ENCODE peak calls at places on chromosome X, in nine cellular contexts. One of them, this sample, is unnamed.

GRCh38 chrX:118337687-118338086 is 8.2 kb upstream of the WDR44 start:
- DNase-seq in ovary: no peak
- DNase-seq in adrenal gland: no peak
- DNase-seq in Peyer's patch: no peak
- DNase-seq in esophagus squamous epithelium: no peak
- DNase-seq in HCT116: no peak
- DNase-seq in heart left ventricle: no peak
- DNase-seq in body of pancreas: no peak
- DNase-seq in GM12892: no peak
- DNase-seq in this sample: no peak

GRCh38 chrX:115892787-115893671 is 277.5 kb upstream of the AGTR2 start:
- DNase-seq in HCT116: peak
- DNase-seq in Peyer's patch: peak
- DNase-seq in ovary: peak
- DNase-seq in heart left ventricle: no peak
- DNase-seq in GM12892: no peak
- DNase-seq in esophagus squamous epithelium: no peak
- DNase-seq in adrenal gland: peak
- DNase-seq in body of pancreas: peak
- DNase-seq in this sample: peak

GRCh38 chrX:22481436-22481835 is 208.7 kb downstream of the CBLL2 start:
- DNase-seq in HCT116: no peak
- DNase-seq in body of pancreas: no peak
- DNase-seq in GM12892: no peak
- DNase-seq in Peyer's patch: no peak
- DNase-seq in adrenal gland: no peak
- DNase-seq in ovary: no peak
- DNase-seq in heart left ventricle: no peak
- DNase-seq in esophagus squamous epithelium: no peak
- DNase-seq in this sample: no peak

GRCh38 chrX:16873106-16873505 is 2.9 kb upstream of the RBBP7 start:
- DNase-seq in body of pancreas: no peak
- DNase-seq in adrenal gland: no peak
- DNase-seq in HCT116: no peak
- DNase-seq in ovary: no peak
- DNase-seq in heart left ventricle: no peak
- DNase-seq in Peyer's patch: no peak
- DNase-seq in esophagus squamous epithelium: no peak
- DNase-seq in GM12892: no peak
- DNase-seq in this sample: no peak

GRCh38 chrX:136202889-136203288 is 48.3 kb downstream of the MAP7D3 start:
- DNase-seq in HCT116: no peak
- DNase-seq in Peyer's patch: no peak
- DNase-seq in body of pancreas: no peak
- DNase-seq in adrenal gland: no peak
- DNase-seq in GM12892: no peak
- DNase-seq in heart left ventricle: no peak
- DNase-seq in esophagus squamous epithelium: no peak
- DNase-seq in ovary: no peak
- DNase-seq in this sample: no peak

GRCh38 chrX:46407753-46408130 is 137.5 kb downstream of the ZNF674 start:
- DNase-seq in GM12892: no peak
- DNase-seq in adrenal gland: peak
- DNase-seq in body of pancreas: no peak
- DNase-seq in esophagus squamous epithelium: no peak
- DNase-seq in HCT116: no peak
- DNase-seq in heart left ventricle: no peak
- DNase-seq in ovary: peak
- DNase-seq in Peyer's patch: no peak
- DNase-seq in this sample: no peak

GRCh38 chrX:91331476-91331875 is 103.2 kb upstream of the PABPC5 start:
- DNase-seq in HCT116: no peak
- DNase-seq in ovary: no peak
- DNase-seq in heart left ventricle: no peak
- DNase-seq in Peyer's patch: no peak
- DNase-seq in adrenal gland: no peak
- DNase-seq in GM12892: no peak
- DNase-seq in esophagus squamous epithelium: no peak
- DNase-seq in body of pancreas: no peak
- DNase-seq in this sample: no peak

GRCh38 chrX:54891573-54891972 is 29.1 kb upstream of the TRO start:
- DNase-seq in ovary: peak
- DNase-seq in HCT116: peak
- DNase-seq in esophagus squamous epithelium: no peak
- DNase-seq in GM12892: no peak
- DNase-seq in heart left ventricle: no peak
- DNase-seq in body of pancreas: peak
- DNase-seq in Peyer's patch: peak
- DNase-seq in adrenal gland: peak
- DNase-seq in this sample: no peak

GRCh38 chrX:136767104-136767941 is 13.4 kb downstream of the ARHGEF6 start:
- DNase-seq in Peyer's patch: peak
- DNase-seq in heart left ventricle: peak
- DNase-seq in adrenal gland: peak
- DNase-seq in GM12892: peak
- DNase-seq in body of pancreas: peak
- DNase-seq in ovary: peak
- DNase-seq in esophagus squamous epithelium: no peak
- DNase-seq in HCT116: no peak
- DNase-seq in this sample: peak

GRCh38 chrX:69163936-69164741 is 1.1 kb downstream of the PJA1 start:
- DNase-seq in heart left ventricle: peak
- DNase-seq in ovary: peak
- DNase-seq in GM12892: peak
- DNase-seq in Peyer's patch: peak
- DNase-seq in body of pancreas: peak
- DNase-seq in adrenal gland: no peak
- DNase-seq in esophagus squamous epithelium: no peak
- DNase-seq in HCT116: no peak
- DNase-seq in this sample: no peak

GRCh38 chrX:106177106-106177981 is 9.2 kb downstream of the PWWP3B start:
- DNase-seq in Peyer's patch: no peak
- DNase-seq in HCT116: no peak
- DNase-seq in adrenal gland: peak
- DNase-seq in heart left ventricle: peak
- DNase-seq in GM12892: no peak
- DNase-seq in body of pancreas: peak
- DNase-seq in ovary: peak
- DNase-seq in esophagus squamous epithelium: no peak
- DNase-seq in this sample: no peak

GRCh38 chrX:138519296-138519695 is 192.2 kb downstream of the FGF13 start:
- DNase-seq in HCT116: no peak
- DNase-seq in GM12892: no peak
- DNase-seq in body of pancreas: no peak
- DNase-seq in adrenal gland: no peak
- DNase-seq in esophagus squamous epithelium: no peak
- DNase-seq in Peyer's patch: no peak
- DNase-seq in ovary: no peak
- DNase-seq in heart left ventricle: no peak
- DNase-seq in this sample: no peak

GRCh38 chrX:79268788-79269187 is 98.3 kb downstream of the ITM2A start:
- DNase-seq in adrenal gland: no peak
- DNase-seq in body of pancreas: no peak
- DNase-seq in esophagus squamous epithelium: no peak
- DNase-seq in heart left ventricle: no peak
- DNase-seq in Peyer's patch: no peak
- DNase-seq in GM12892: no peak
- DNase-seq in ovary: no peak
- DNase-seq in HCT116: no peak
- DNase-seq in this sample: no peak

GRCh38 chrX:113929004-113929403 is 654.9 kb upstream of the HTR2C start:
- DNase-seq in ovary: no peak
- DNase-seq in HCT116: peak
- DNase-seq in Peyer's patch: no peak
- DNase-seq in esophagus squamous epithelium: no peak
- DNase-seq in body of pancreas: no peak
- DNase-seq in GM12892: no peak
- DNase-seq in heart left ventricle: no peak
- DNase-seq in adrenal gland: peak
- DNase-seq in this sample: no peak

GRCh38 chrX:78123190-78123589 is 16.3 kb downstream of the TAF9B start:
- DNase-seq in HCT116: no peak
- DNase-seq in adrenal gland: no peak
- DNase-seq in ovary: no peak
- DNase-seq in Peyer's patch: no peak
- DNase-seq in GM12892: no peak
- DNase-seq in body of pancreas: no peak
- DNase-seq in heart left ventricle: no peak
- DNase-seq in esophagus squamous epithelium: no peak
- DNase-seq in this sample: no peak

GRCh38 chrX:20266810-20267598 is at the start of gene RPS6KA3:
- DNase-seq in Peyer's patch: peak
- DNase-seq in ovary: peak
- DNase-seq in HCT116: peak
- DNase-seq in heart left ventricle: peak
- DNase-seq in adrenal gland: peak
- DNase-seq in body of pancreas: peak
- DNase-seq in GM12892: peak
- DNase-seq in esophagus squamous epithelium: peak
- DNase-seq in this sample: peak
- TF ChIP-seq POLR2A in Peyer's patch: peak
- TF ChIP-seq POLR2A in ovary: peak
- TF ChIP-seq POLR2A in HCT116: no peak
- TF ChIP-seq POLR2A in heart left ventricle: no peak
- TF ChIP-seq POLR2A in adrenal gland: peak
- TF ChIP-seq POLR2A in body of pancreas: peak
- TF ChIP-seq POLR2A in GM12892: peak
- TF ChIP-seq POLR2A in esophagus squamous epithelium: peak
- TF ChIP-seq POLR2A in this sample: peak

GRCh38 chrX:125711103-125711502 is 391.4 kb downstream of the TEX13C start:
- DNase-seq in body of pancreas: no peak
- DNase-seq in Peyer's patch: no peak
- DNase-seq in HCT116: no peak
- DNase-seq in adrenal gland: no peak
- DNase-seq in esophagus squamous epithelium: no peak
- DNase-seq in GM12892: no peak
- DNase-seq in heart left ventricle: no peak
- DNase-seq in ovary: no peak
- DNase-seq in this sample: no peak

GRCh38 chrX:125713633-125714032 is 394.0 kb downstream of the TEX13C start:
- DNase-seq in body of pancreas: no peak
- DNase-seq in ovary: no peak
- DNase-seq in HCT116: no peak
- DNase-seq in Peyer's patch: no peak
- DNase-seq in GM12892: no peak
- DNase-seq in heart left ventricle: no peak
- DNase-seq in esophagus squamous epithelium: no peak
- DNase-seq in adrenal gland: no peak
- DNase-seq in this sample: no peak

GRCh38 chrX:125710403-125711062 is 390.9 kb downstream of the TEX13C start:
- DNase-seq in heart left ventricle: no peak
- DNase-seq in ovary: no peak
- DNase-seq in body of pancreas: no peak
- DNase-seq in esophagus squamous epithelium: peak
- DNase-seq in HCT116: no peak
- DNase-seq in Peyer's patch: no peak
- DNase-seq in GM12892: no peak
- DNase-seq in adrenal gland: no peak
- DNase-seq in this sample: no peak

GRCh38 chrX:125709074-125709473 is 389.4 kb downstream of the TEX13C start:
- DNase-seq in esophagus squamous epithelium: no peak
- DNase-seq in heart left ventricle: no peak
- DNase-seq in body of pancreas: no peak
- DNase-seq in adrenal gland: no peak
- DNase-seq in HCT116: no peak
- DNase-seq in Peyer's patch: no peak
- DNase-seq in GM12892: no peak
- DNase-seq in ovary: no peak
- DNase-seq in this sample: no peak

GRCh38 chrX:125709532-125709931 is 389.9 kb downstream of the TEX13C start:
- DNase-seq in adrenal gland: no peak
- DNase-seq in HCT116: no peak
- DNase-seq in ovary: no peak
- DNase-seq in esophagus squamous epithelium: no peak
- DNase-seq in Peyer's patch: no peak
- DNase-seq in body of pancreas: no peak
- DNase-seq in GM12892: no peak
- DNase-seq in heart left ventricle: no peak
- DNase-seq in this sample: no peak
- TF ChIP-seq POLR2A in adrenal gland: no peak
- TF ChIP-seq POLR2A in HCT116: no peak
- TF ChIP-seq POLR2A in ovary: no peak
- TF ChIP-seq POLR2A in esophagus squamous epithelium: no peak
- TF ChIP-seq POLR2A in Peyer's patch: no peak
- TF ChIP-seq POLR2A in body of pancreas: no peak
- TF ChIP-seq POLR2A in GM12892: no peak
- TF ChIP-seq POLR2A in heart left ventricle: no peak
- TF ChIP-seq POLR2A in this sample: no peak

DNA sequence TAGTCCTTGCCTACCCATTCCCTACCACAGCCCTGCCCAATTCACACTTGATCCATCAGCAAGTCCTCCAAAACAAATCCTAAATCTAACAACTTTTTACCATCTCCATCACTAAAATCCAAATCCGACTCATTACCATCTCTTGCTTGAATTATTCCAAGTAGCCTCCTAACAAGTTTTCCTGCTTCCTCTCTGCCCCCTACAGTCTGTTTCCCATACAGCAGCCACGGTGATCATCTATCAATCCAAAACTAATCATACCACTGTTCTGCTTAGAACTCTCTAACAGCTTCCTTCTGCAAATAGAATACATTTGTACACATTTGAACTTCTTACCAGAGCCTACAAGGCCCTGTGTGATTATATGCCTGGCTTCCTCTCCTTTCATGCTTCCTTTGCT is 133.0 kb downstream of the SHROOM4 start:
- DNase-seq in ovary: no peak
- DNase-seq in Peyer's patch: no peak
- DNase-seq in GM12892: no peak
- DNase-seq in body of pancreas: no peak
- DNase-seq in HCT116: no peak
- DNase-seq in heart left ventricle: no peak
- DNase-seq in adrenal gland: peak
- DNase-seq in esophagus squamous epithelium: no peak
- DNase-seq in this sample: no peak
- TF ChIP-seq POLR2A in ovary: no peak
- TF ChIP-seq POLR2A in Peyer's patch: no peak
- TF ChIP-seq POLR2A in GM12892: no peak
- TF ChIP-seq POLR2A in body of pancreas: no peak
- TF ChIP-seq POLR2A in HCT116: no peak
- TF ChIP-seq POLR2A in heart left ventricle: no peak
- TF ChIP-seq POLR2A in adrenal gland: no peak
- TF ChIP-seq POLR2A in esophagus squamous epithelium: no peak
- TF ChIP-seq POLR2A in this sample: no peak

DNA sequence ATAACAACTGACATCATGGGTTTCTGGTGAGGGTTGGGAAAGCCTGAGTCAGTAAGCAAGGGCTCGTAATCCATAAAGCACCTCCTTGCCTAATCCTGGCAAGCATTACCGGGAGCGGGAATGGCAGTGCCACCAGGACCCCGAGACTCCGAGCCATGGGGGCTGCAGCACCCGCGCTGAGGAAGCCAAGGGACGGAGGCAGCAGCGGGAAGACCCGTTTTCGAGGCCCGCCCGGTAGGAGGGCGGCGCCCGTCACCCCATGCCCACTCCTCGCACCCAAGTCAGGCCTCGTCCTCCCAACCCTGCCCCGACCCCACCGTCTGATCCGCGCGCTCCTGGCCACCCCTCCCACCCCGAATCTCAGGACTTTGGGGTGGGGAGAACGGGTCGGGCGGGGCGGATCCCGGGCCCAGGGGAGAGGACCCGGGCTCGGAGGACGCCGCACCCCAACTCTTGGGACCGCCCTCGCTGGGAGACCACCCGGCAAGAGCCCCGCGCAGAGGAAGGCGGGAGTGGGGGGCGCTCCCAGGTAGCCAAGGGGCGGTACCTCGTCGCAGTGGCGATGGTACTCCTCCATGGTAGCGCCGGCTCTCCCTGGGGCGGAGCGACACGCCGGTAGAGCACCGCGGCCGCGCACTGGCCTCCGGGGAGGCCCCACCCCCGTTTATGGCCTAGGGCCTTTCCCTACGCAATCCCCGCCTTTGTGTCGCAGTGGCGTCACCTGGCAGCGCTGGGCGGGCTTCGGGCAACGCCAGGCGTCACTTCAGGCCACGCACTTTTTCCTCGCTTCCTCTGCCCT is at the start of gene DYNLT3:
- DNase-seq in HCT116: peak
- DNase-seq in body of pancreas: peak
- DNase-seq in GM12892: peak
- DNase-seq in Peyer's patch: peak
- DNase-seq in adrenal gland: peak
- DNase-seq in ovary: peak
- DNase-seq in esophagus squamous epithelium: peak
- DNase-seq in heart left ventricle: peak
- DNase-seq in this sample: peak
- TF ChIP-seq POLR2A in HCT116: no peak
- TF ChIP-seq POLR2A in body of pancreas: peak
- TF ChIP-seq POLR2A in GM12892: peak
- TF ChIP-seq POLR2A in Peyer's patch: peak
- TF ChIP-seq POLR2A in adrenal gland: peak
- TF ChIP-seq POLR2A in ovary: peak
- TF ChIP-seq POLR2A in esophagus squamous epithelium: peak
- TF ChIP-seq POLR2A in heart left ventricle: peak
- TF ChIP-seq POLR2A in this sample: peak